ENCODE peak calls at places on chromosomes 2 and 18, in four cellular contexts. One of them, this sample, is unnamed.

GRCh38 chr18:63137999-63138448 is 181.5 kb downstream of the BCL2 start:
- DNase-seq in HepG2: no peak
- DNase-seq in K562: no peak
- DNase-seq in GM12878: no peak
- DNase-seq in this sample: no peak

GRCh38 chr18:50694147-50694546 is 125.7 kb downstream of the MRO start:
- DNase-seq in HepG2: no peak
- DNase-seq in GM12878: no peak
- DNase-seq in K562: no peak
- DNase-seq in this sample: no peak

GRCh38 chr2:95158891-95159619 is 593 bp downstream of the ZNF514 start:
- DNase-seq in GM12878: no peak
- DNase-seq in HepG2: peak
- DNase-seq in K562: peak
- DNase-seq in this sample: peak

GRCh38 chr2:186183406-186183805 is 302.7 kb upstream of the ZC3H15 start:
- DNase-seq in HepG2: no peak
- DNase-seq in K562: no peak
- DNase-seq in GM12878: no peak
- DNase-seq in this sample: no peak

GRCh38 chr2:101038455-101039255 is 36.6 kb downstream of the RPL31 start:
- DNase-seq in HepG2: peak
- DNase-seq in K562: peak
- DNase-seq in GM12878: no peak
- DNase-seq in this sample: peak

GRCh38 chr2:29532451-29532850 is 388.9 kb downstream of the ALK start:
- DNase-seq in K562: no peak
- DNase-seq in GM12878: no peak
- DNase-seq in HepG2: no peak
- DNase-seq in this sample: no peak

GRCh38 chr2:33317369-33318015 is 159.0 kb upstream of the RASGRP3 start:
- DNase-seq in K562: no peak
- DNase-seq in GM12878: no peak
- DNase-seq in HepG2: no peak
- DNase-seq in this sample: no peak

GRCh38 chr2:220296174-220296573 is 668.7 kb downstream of the SLC4A3 start:
- DNase-seq in HepG2: no peak
- DNase-seq in K562: no peak
- DNase-seq in GM12878: no peak
- DNase-seq in this sample: no peak

GRCh38 chr2:102317715-102318114 is 6.4 kb downstream of the IL1RL1 start:
- DNase-seq in K562: no peak
- DNase-seq in HepG2: no peak
- DNase-seq in GM12878: no peak
- DNase-seq in this sample: no peak

GRCh38 chr2:1538663-1539062 is 125.4 kb downstream of the TPO start:
- DNase-seq in GM12878: no peak
- DNase-seq in HepG2: peak
- DNase-seq in K562: no peak
- DNase-seq in this sample: peak
- TF ChIP-seq ESRRA in GM12878: no peak
- TF ChIP-seq ESRRA in HepG2: no peak
- TF ChIP-seq ESRRA in K562: no peak
- TF ChIP-seq ESRRA in this sample: no peak

GRCh38 chr2:231318954-231319353 is 76.6 kb upstream of the B3GNT7 start:
- DNase-seq in HepG2: no peak
- DNase-seq in K562: no peak
- DNase-seq in GM12878: no peak
- DNase-seq in this sample: no peak
- TF ChIP-seq EP300 in HepG2: no peak
- TF ChIP-seq EP300 in K562: no peak
- TF ChIP-seq EP300 in GM12878: no peak
- TF ChIP-seq EP300 in this sample: no peak

GRCh38 chr2:85823951-85824350 is 64.8 kb downstream of the ST3GAL5 start:
- DNase-seq in GM12878: no peak
- DNase-seq in HepG2: no peak
- DNase-seq in K562: no peak
- DNase-seq in this sample: no peak
- TF ChIP-seq ESRRA in GM12878: no peak
- TF ChIP-seq ESRRA in HepG2: no peak
- TF ChIP-seq ESRRA in K562: no peak
- TF ChIP-seq ESRRA in this sample: no peak

DNA sequence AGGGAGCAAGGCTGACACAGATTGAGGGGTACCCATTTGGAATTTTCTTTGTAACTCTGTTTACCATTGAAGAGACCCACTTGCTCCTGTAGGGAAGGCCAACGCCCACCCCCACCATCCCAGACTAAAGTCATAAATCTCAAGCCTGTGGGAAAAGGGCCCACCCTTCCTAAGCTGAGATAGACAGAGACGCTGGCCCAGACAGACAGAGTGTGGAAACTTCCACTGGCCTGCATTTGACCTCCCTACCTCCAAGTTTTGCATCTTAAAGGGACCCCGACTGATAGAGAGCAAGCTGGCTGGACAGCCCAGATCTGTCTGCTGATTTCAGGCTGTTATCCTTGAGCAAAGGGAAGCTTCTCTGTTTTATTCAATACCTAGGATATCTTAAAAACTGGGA is 48.2 kb upstream of the SLC14A2 start:
- DNase-seq in HepG2: no peak
- DNase-seq in GM12878: no peak
- DNase-seq in K562: no peak
- DNase-seq in this sample: peak
- TF ChIP-seq EP300 in HepG2: no peak
- TF ChIP-seq EP300 in GM12878: no peak
- TF ChIP-seq EP300 in K562: no peak
- TF ChIP-seq EP300 in this sample: no peak

DNA sequence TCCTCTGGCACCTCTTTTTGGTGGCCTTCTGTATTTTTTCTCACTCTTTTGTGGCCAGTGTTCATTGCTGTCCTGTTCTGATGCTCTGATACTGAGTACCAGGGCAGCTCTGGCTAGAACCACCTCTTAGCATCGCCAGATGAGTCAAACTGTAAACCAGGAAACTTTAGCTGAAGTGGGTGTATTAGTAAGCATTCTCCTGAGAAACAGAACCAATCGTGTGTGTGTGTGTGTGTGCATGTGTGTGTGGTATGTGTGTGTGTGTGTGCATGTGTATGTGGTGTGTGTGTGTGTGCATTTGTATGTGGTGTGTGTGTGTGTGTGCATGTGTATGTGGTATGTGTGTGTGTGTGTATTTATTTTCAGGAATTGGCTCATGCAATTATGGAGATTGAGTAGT is 166.3 kb upstream of the SKOR2 start:
- DNase-seq in GM12878: no peak
- DNase-seq in HepG2: no peak
- DNase-seq in K562: no peak
- DNase-seq in this sample: no peak
- TF ChIP-seq ESRRA in GM12878: no peak
- TF ChIP-seq ESRRA in HepG2: no peak
- TF ChIP-seq ESRRA in K562: no peak
- TF ChIP-seq ESRRA in this sample: no peak

GRCh38 chr2:178923546-178923945 is 116.3 kb upstream of the TTN start:
- DNase-seq in GM12878: no peak
- DNase-seq in HepG2: no peak
- DNase-seq in K562: no peak
- DNase-seq in this sample: no peak
- TF ChIP-seq EP300 in GM12878: no peak
- TF ChIP-seq EP300 in HepG2: no peak
- TF ChIP-seq EP300 in K562: no peak
- TF ChIP-seq EP300 in this sample: no peak

DNA sequence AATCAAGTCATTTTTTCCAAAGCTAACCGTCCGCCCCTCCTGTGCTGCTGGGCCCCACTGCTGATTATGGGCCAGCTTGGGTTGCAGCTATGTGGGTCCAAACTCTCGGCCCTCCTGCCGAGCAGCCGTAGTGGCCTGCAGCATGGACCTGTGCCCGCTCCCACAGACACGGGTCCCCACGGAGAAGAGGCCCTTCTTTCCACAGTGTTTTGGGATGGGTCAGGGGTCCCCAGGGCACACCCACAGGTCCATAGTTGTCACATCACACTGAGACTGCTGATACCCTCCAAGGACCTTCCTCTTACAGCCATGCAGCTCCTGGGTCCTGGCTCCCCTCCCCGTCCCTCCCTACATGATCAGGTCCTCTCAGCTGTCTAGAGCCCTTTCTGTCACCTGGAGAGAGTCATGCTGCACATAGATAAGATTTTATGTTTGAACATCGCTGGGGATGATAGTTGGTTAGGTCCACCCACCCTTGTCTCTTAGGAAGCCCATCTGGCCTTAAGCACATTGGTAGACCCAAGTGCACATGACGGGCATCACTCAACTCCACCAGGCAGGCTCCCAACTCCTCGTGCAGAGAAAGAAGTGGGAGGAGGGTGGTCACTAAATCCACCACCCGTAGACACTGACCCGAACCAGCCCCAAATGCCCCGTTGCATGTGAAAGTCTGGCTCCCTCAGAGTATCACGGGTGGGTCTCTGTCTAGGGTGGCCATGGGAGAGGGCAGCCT is 17.5 kb downstream of the GPR55 start:
- DNase-seq in K562: peak
- DNase-seq in HepG2: no peak
- DNase-seq in GM12878: no peak
- DNase-seq in this sample: no peak
- TF ChIP-seq ESRRA in K562: no peak
- TF ChIP-seq ESRRA in HepG2: no peak
- TF ChIP-seq ESRRA in GM12878: no peak
- TF ChIP-seq ESRRA in this sample: no peak

DNA sequence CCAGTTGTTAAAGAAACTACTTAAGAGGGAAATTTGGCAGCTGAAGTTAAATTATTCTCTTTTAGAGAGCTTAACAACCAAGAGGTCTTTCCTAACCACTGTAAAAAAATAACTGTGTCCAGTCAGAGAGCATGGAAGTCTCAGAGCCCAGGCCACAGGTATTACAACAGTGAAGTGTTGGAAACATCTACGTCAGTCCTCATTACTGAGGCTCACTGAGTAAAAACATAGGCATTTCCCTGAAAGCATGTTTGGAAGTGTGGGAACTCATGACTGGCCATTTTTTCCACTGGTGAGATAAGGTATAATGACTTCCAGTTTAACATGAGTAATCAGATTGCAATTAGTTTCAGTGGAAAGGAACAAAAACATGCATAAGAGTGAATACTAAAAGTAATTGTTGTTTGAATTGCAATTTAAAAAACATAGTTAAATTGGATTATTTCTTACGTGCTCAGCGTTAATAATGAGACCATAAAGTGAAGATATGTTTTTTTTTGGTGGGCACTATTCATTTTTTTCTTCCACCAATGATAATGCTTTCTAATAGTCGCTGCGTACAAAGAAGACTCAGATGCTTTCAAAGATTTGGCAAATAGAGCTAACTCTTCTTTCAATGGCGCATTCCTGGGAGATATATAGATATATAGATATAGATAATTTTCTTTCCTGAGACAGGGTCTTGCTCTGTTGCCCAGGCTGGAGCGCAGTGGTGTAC is 60.8 kb downstream of the EFEMP1 start:
- DNase-seq in K562: no peak
- DNase-seq in GM12878: no peak
- DNase-seq in HepG2: no peak
- DNase-seq in this sample: peak
- TF ChIP-seq EP300 in K562: no peak
- TF ChIP-seq EP300 in GM12878: no peak
- TF ChIP-seq EP300 in HepG2: no peak
- TF ChIP-seq EP300 in this sample: peak

GRCh38 chr18:13703899-13704298 is 22.5 kb downstream of the FAM210A start:
- DNase-seq in GM12878: no peak
- DNase-seq in K562: no peak
- DNase-seq in HepG2: peak
- DNase-seq in this sample: no peak
- TF ChIP-seq ESRRA in GM12878: no peak
- TF ChIP-seq ESRRA in K562: no peak
- TF ChIP-seq ESRRA in HepG2: no peak
- TF ChIP-seq ESRRA in this sample: no peak

GRCh38 chr2:217920879-217921603 is 81.8 kb downstream of the TNS1 start:
- DNase-seq in GM12878: no peak
- DNase-seq in K562: no peak
- DNase-seq in HepG2: no peak
- DNase-seq in this sample: no peak

GRCh38 chr2:217919204-217919603 is 83.6 kb downstream of the TNS1 start:
- DNase-seq in HepG2: no peak
- DNase-seq in GM12878: no peak
- DNase-seq in K562: no peak
- DNase-seq in this sample: no peak

GRCh38 chr2:217918220-217919024 is 84.4 kb downstream of the TNS1 start:
- DNase-seq in HepG2: peak
- DNase-seq in K562: peak
- DNase-seq in GM12878: no peak
- DNase-seq in this sample: peak

GRCh38 chr2:217922101-217923006 is 80.4 kb downstream of the TNS1 start:
- DNase-seq in K562: peak
- DNase-seq in HepG2: no peak
- DNase-seq in GM12878: no peak
- DNase-seq in this sample: no peak

DNA sequence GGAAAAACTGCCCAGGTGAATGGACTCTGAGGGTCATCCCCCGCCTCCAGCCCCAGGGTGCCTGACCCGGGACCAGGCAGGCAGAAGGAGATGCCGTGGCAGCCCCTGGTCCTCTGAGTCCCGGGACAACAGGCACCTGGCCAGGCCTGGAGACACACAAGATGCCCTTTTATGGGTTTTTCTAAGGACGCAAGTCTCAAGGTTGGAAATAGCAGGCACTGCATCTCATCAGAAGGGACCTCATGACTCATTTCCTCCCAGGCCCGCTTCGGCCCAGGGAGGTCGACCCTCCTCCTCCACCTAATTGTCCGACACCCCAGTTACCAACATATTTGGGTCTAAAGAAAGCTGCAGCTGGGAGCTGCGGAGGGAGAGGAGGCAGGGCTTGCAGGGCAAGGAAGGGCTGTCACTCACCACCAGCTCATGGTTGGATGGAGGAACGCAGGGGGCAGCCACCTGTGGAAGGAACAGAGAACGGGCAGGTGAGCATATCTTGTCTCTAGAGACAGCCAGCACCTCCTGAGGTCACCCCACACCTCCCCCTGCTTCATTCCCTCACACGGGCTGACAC is 82.9 kb downstream of the TNS1 start:
- DNase-seq in K562: no peak
- DNase-seq in HepG2: no peak
- DNase-seq in GM12878: no peak
- DNase-seq in this sample: no peak
- TF ChIP-seq EP300 in K562: no peak
- TF ChIP-seq EP300 in HepG2: no peak
- TF ChIP-seq EP300 in GM12878: no peak
- TF ChIP-seq EP300 in this sample: no peak